ENCODE peak calls at places on chromosomes 16 and 17, in eight cellular contexts. I is left lung, H is uterus, W is heart right ventricle, B is BJ, S is HT1080, N is dermis microvascular lymphatic vessel endothelial cell, R is HS-27A. X is an unnamed sample.

GRCh38 chr16:2777231-2777902 is at the start of gene ELOB:
- DNase-seq in W (peak), B (peak), S (peak), I (peak), H (peak), N (peak), R (no peak), X (peak)

GRCh38 chr17:61219460-61219859 is 180.2 kb upstream of the TBX2 start:
- DNase-seq in I (no peak), N (no peak), S (no peak), R (no peak), H (no peak), W (peak), B (peak), X (no peak)

GRCh38 chr17:57947369-57947768 is 7.8 kb downstream of the CUEDC1 start:
- DNase-seq in I (no peak), B (no peak), H (no peak), S (no peak), R (no peak), N (no peak), W (no peak), X (no peak)

GRCh38 chr16:73949574-73950348 is 346.9 kb upstream of the PSMD7 start:
- DNase-seq in S (peak), H (no peak), R (no peak), I (no peak), W (no peak), B (peak), N (no peak), X (no peak)

GRCh38 chr16:397736-398332 is 835 bp downstream of the NME4 start:
- DNase-seq in S (no peak), W (peak), R (no peak), H (peak), I (peak), N (peak), B (no peak), X (peak)

GRCh38 chr16:598823-599739 is 9.2 kb downstream of the RAB40C start:
- DNase-seq in S (no peak), R (no peak), I (no peak), W (no peak), H (no peak), N (no peak), B (no peak), X (no peak)

GRCh38 chr16:53864819-53865491 is 161.0 kb downstream of the FTO start:
- DNase-seq in H (no peak), S (peak), I (no peak), W (no peak), N (no peak), B (no peak), R (no peak), X (peak)

GRCh38 chr17:60158751-60159478 is 9.1 kb downstream of the CA4 start:
- DNase-seq in B (no peak), H (no peak), N (no peak), S (no peak), W (no peak), I (no peak), R (no peak), X (no peak)

GRCh38 chr16:5215911-5216310 is 118.3 kb upstream of the EEF2KMT start:
- DNase-seq in N (no peak), H (no peak), S (no peak), R (no peak), I (no peak), W (no peak), B (no peak), X (no peak)

GRCh38 chr17:29273924-29274323 is 20.0 kb downstream of the NUFIP2 start:
- DNase-seq in B (no peak), I (no peak), N (no peak), W (no peak), R (no peak), H (no peak), S (no peak), X (no peak)

GRCh38 chr16:19936431-19936830 is 51.8 kb upstream of the GPRC5B start:
- DNase-seq in B (no peak), N (no peak), W (no peak), H (no peak), S (no peak), I (no peak), R (no peak), X (no peak)

GRCh38 chr16:12289175-12290063 is 312.9 kb downstream of the SNX29 start:
- DNase-seq in R (no peak), N (no peak), S (no peak), B (no peak), W (no peak), H (no peak), I (peak), X (peak)

GRCh38 chr16:86828202-86828601 is 249.9 kb downstream of the FOXL1 start:
- DNase-seq in R (no peak), B (no peak), I (no peak), H (no peak), W (no peak), S (no peak), N (no peak), X (no peak)

GRCh38 chr17:61152898-61153297 is 246.7 kb upstream of the TBX2 start:
- DNase-seq in H (no peak), N (no peak), W (no peak), I (no peak), S (no peak), R (no peak), B (no peak), X (no peak)

GRCh38 chr17:83203472-83204221 is 124.2 kb downstream of the METRNL start:
- DNase-seq in R (no peak), W (peak), S (no peak), H (peak), B (no peak), I (peak), N (no peak), X (peak)

GRCh38 chr16:1403036-1403435 is 11.5 kb downstream of the UNKL start:
- DNase-seq in H (no peak), I (no peak), N (no peak), B (no peak), R (no peak), S (no peak), W (no peak), X (no peak)

GRCh38 chr16:9256196-9256595 is 164.8 kb downstream of the HAPSTR1 start:
- DNase-seq in H (no peak), S (no peak), B (no peak), R (no peak), I (no peak), N (no peak), W (peak), X (no peak)

GRCh38 chr17:82243648-82244412 is 15.0 kb downstream of the SLC16A3 start:
- DNase-seq in N (no peak), I (no peak), B (no peak), S (no peak), R (no peak), W (no peak), H (no peak), X (no peak)

GRCh38 chr16:87834668-87835473 is 34.4 kb downstream of the SLC7A5 start:
- DNase-seq in H (no peak), I (no peak), S (no peak), W (peak), B (no peak), R (no peak), N (no peak), X (peak)

GRCh38 chr17:75024686-75025397 is 12.4 kb downstream of the MRPL58 start:
- DNase-seq in W (no peak), B (no peak), H (no peak), S (no peak), N (no peak), R (no peak), I (no peak), X (no peak)

GRCh38 chr16:2386990-2387389 is 42.3 kb upstream of the CCNF start:
- DNase-seq in I (no peak), R (no peak), N (no peak), B (no peak), S (no peak), W (no peak), H (no peak), X (peak)

GRCh38 chr16:2952679-2953078 is 11.4 kb upstream of the KREMEN2 start:
- DNase-seq in S (no peak), W (no peak), H (no peak), B (no peak), R (no peak), I (no peak), N (no peak), X (no peak)

GRCh38 chr16:67470314-67470713 is 10.6 kb downstream of the ATP6V0D1 start:
- DNase-seq in B (no peak), I (peak), N (peak), H (no peak), R (no peak), W (peak), S (no peak), X (no peak)

GRCh38 chr16:78874241-78874983 is 726.1 kb downstream of the MAF start:
- DNase-seq in B (no peak), H (peak), N (no peak), R (no peak), I (no peak), S (no peak), W (no peak), X (no peak)

GRCh38 chr17:74810699-74811485 is 34.7 kb upstream of the NAT9 start:
- DNase-seq in S (no peak), H (no peak), W (no peak), N (no peak), R (no peak), B (no peak), I (no peak), X (no peak)

X was measured in lung microvascular endothelial cell.